ENCODE peak calls at places on chromosomes 2 and 18, in four cellular contexts. H is tibial nerve, Y is ovary, K is body of pancreas. U is an unnamed sample.

GRCh38 chr2:109525836-109526235 is 87.9 kb downstream of the SEPTIN10 start:
- DNase-seq in H (no peak), Y (no peak), K (no peak), U (no peak)

GRCh38 chr18:43539862-43540261 is 262.6 kb upstream of the SYT4 start:
- DNase-seq in H (no peak), Y (no peak), K (no peak), U (no peak)

GRCh38 chr2:237870126-237870525 is 10.7 kb downstream of the RAMP1 start:
- DNase-seq in H (no peak), Y (no peak), K (no peak), U (no peak)

GRCh38 chr2:215793747-215794595 is 219.4 kb downstream of the MREG start:
- DNase-seq in H (no peak), Y (no peak), K (peak), U (peak)

GRCh38 chr2:112480540-112481049 is 1.4 kb upstream of the TTL start:
- DNase-seq in H (no peak), Y (no peak), K (peak), U (peak)

GRCh38 chr18:75854174-75854573 is 426.7 kb upstream of the SMIM21 start:
- DNase-seq in H (no peak), Y (no peak), K (no peak), U (peak)

GRCh38 chr2:240433973-240434727 is 1.3 kb upstream of the GPC1 start:
- DNase-seq in H (no peak), Y (peak), K (peak), U (peak)

GRCh38 chr2:15293262-15293937 is 267.7 kb downstream of the NBAS start:
- DNase-seq in H (no peak), Y (no peak), K (no peak), U (no peak)

GRCh38 chr2:37335604-37336003 is 8.8 kb upstream of the QPCT start:
- DNase-seq in H (no peak), Y (no peak), K (no peak), U (no peak)

GRCh38 chr2:235433860-235434259 is 60.0 kb upstream of the AGAP1 start:
- DNase-seq in H (peak), Y (peak), K (peak), U (peak)

GRCh38 chr2:137333386-137333972 is 568.1 kb downstream of the THSD7B start:
- DNase-seq in H (no peak), Y (no peak), K (no peak), U (no peak)

GRCh38 chr2:183227191-183227590 is 102.9 kb downstream of the NUP35 start:
- DNase-seq in H (no peak), Y (no peak), K (no peak), U (no peak)

GRCh38 chr2:10466801-10467200 is 18.7 kb upstream of the ODC1 start:
- DNase-seq in H (no peak), Y (no peak), K (no peak), U (no peak)

GRCh38 chr2:27041708-27042107 is 8.9 kb downstream of the TMEM214 start:
- DNase-seq in H (no peak), Y (no peak), K (no peak), U (no peak)

GRCh38 chr2:217396165-217396564 is 536.3 kb upstream of the TNP1 start:
- DNase-seq in H (no peak), Y (no peak), K (no peak), U (no peak)

GRCh38 chr2:213834746-213835145 is 550.5 kb downstream of the SPAG16 start:
- DNase-seq in H (no peak), Y (no peak), K (no peak), U (no peak)

GRCh38 chr2:159195719-159196118 is 90.8 kb downstream of the WDSUB1 start:
- DNase-seq in H (no peak), Y (no peak), K (no peak), U (no peak)

DNA sequence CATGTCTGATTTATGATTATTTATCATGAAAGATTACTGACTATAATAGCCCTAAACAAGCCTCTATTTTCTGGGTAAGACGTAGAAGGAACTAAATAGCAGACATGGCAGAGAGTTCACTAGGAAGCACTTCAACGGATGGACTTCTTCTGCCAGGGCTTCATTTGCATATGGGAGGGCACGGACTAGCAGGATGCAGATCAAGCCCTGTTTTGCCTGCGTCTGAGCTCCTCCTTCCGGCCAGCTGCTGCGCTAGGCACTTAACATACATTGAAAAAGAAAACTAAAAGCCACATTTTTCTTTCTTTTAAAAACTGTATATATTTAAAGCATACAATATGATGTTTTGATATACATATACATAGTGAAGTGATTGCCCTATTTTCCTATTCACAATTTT is 340.0 kb upstream of the MEX3C start:
- DNase-seq in H (no peak), Y (no peak), K (peak), U (peak)
- TF ChIP-seq CTCF in H (no peak), Y (no peak), K (no peak), U (no peak)

DNA sequence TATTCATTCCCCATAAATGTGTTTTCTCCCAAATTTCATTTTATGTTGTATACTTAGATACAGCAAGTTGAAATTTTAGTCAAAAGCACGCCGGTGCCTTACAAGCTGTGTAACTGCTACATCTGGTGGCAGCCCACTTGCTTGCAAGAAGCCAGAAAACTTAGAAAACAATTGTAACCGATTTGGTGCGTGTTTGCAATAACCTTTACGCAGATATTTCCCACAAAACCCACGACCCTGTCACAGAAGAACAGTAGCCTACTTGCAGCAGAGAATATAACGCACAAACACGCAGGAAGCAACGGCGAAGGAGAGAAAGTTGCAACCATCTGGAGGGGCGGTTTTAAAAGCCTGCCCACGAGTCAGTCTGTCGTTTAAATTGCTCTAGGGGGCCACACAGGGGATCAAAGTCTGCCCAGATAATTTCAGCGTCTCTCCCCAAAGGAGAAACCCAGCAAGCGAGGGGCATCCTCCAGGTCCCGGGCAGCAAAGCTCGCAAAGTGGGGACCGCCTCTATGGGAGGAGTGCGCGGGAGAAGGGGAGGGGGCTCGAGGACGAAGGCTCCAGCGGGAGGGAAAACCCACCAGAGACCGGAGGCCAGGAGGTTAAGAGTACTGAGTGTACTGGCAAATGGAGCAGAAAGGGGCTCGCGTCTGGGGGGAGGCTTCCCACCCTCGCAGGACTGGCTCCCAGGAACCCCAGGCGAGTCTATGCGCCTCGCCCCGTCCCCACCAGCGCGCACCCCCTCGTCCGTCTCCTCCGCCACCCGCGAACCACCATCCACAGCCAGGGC is 1.2 kb downstream of the TLK1 start:
- DNase-seq in H (no peak), Y (peak), K (peak), U (peak)
- TF ChIP-seq POLR2A in H (no peak), Y (no peak), K (peak), U (no peak)

GRCh38 chr2:96520697-96521096 is 15.5 kb upstream of the NEURL3 start:
- DNase-seq in H (no peak), Y (no peak), K (no peak), U (no peak)
- H3K27ac ChIP-seq in H (no peak), Y (no peak), K (no peak), U (no peak)

GRCh38 chr18:10442551-10442971 is 11.9 kb upstream of the APCDD1 start:
- DNase-seq in H (no peak), Y (no peak), K (no peak), U (no peak)
- TF ChIP-seq CTCF in H (peak), Y (no peak), K (no peak), U (no peak)

GRCh38 chr18:35495821-35496368 is 1.9 kb downstream of the INO80C start:
- DNase-seq in H (no peak), Y (no peak), K (no peak), U (no peak)

GRCh38 chr18:35500113-35500512 is 2.4 kb upstream of the INO80C start:
- DNase-seq in H (no peak), Y (no peak), K (no peak), U (no peak)

GRCh38 chr18:35494281-35494825 is 3.4 kb downstream of the INO80C start:
- DNase-seq in H (no peak), Y (no peak), K (no peak), U (no peak)

GRCh38 chr18:35497334-35498197 is at the start of gene INO80C:
- DNase-seq in H (peak), Y (peak), K (peak), U (peak)

DNA sequence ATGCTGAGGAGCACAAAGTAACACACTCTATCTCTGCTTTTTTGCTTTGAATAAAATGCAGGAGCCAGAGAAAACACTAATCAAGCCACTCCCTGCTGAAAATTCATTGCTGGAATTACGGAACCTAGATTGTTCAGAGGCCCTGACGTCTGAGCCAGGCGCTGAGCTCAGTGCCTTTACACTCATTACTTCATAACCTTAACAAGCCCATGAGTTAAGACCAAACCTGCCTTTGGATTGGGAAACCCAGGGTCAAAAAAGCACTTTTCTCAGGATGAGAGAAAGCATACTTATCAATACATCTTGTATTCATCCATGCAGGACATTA is 790 bp downstream of the INO80C start:
- DNase-seq in H (no peak), Y (no peak), K (peak), U (peak)
- TF ChIP-seq POLR2A in H (no peak), Y (no peak), K (no peak), U (no peak)

U was measured in transverse colon.